ENCODE peak calls at places on chromosomes 7 and 10, in seven cellular contexts. One of them, this sample, is unnamed.

GRCh38 chr7:82360591-82361386 is 82.8 kb downstream of the CACNA2D1 start:
- DNase-seq in ovary: no peak
- DNase-seq in osteocyte: no peak
- DNase-seq in CD4-positive, alpha-beta T cell: no peak
- DNase-seq in epithelial cell of prostate: no peak
- DNase-seq in brain microvascular endothelial cell: no peak
- DNase-seq in iris pigment epithelial cell: no peak
- DNase-seq in this sample: no peak

GRCh38 chr10:119468542-119469324 is 73.8 kb downstream of the RGS10 start:
- DNase-seq in ovary: no peak
- DNase-seq in brain microvascular endothelial cell: no peak
- DNase-seq in osteocyte: no peak
- DNase-seq in CD4-positive, alpha-beta T cell: no peak
- DNase-seq in epithelial cell of prostate: no peak
- DNase-seq in iris pigment epithelial cell: no peak
- DNase-seq in this sample: no peak

GRCh38 chr10:16941865-16942264 is 124.6 kb upstream of the RSU1 start:
- DNase-seq in epithelial cell of prostate: no peak
- DNase-seq in iris pigment epithelial cell: peak
- DNase-seq in osteocyte: no peak
- DNase-seq in CD4-positive, alpha-beta T cell: no peak
- DNase-seq in brain microvascular endothelial cell: no peak
- DNase-seq in ovary: no peak
- DNase-seq in this sample: no peak

GRCh38 chr10:101047961-101048892 is 13.6 kb upstream of the KAZALD1 start:
- DNase-seq in epithelial cell of prostate: no peak
- DNase-seq in CD4-positive, alpha-beta T cell: no peak
- DNase-seq in brain microvascular endothelial cell: no peak
- DNase-seq in ovary: no peak
- DNase-seq in osteocyte: no peak
- DNase-seq in iris pigment epithelial cell: no peak
- DNase-seq in this sample: no peak

GRCh38 chr10:125868372-125868975 is 12.6 kb downstream of the DHX32 start:
- DNase-seq in ovary: no peak
- DNase-seq in CD4-positive, alpha-beta T cell: no peak
- DNase-seq in epithelial cell of prostate: peak
- DNase-seq in osteocyte: no peak
- DNase-seq in iris pigment epithelial cell: peak
- DNase-seq in brain microvascular endothelial cell: peak
- DNase-seq in this sample: peak

GRCh38 chr7:78683566-78683965 is 769.9 kb downstream of the MAGI2 start:
- DNase-seq in iris pigment epithelial cell: no peak
- DNase-seq in osteocyte: no peak
- DNase-seq in epithelial cell of prostate: no peak
- DNase-seq in brain microvascular endothelial cell: no peak
- DNase-seq in ovary: no peak
- DNase-seq in CD4-positive, alpha-beta T cell: no peak
- DNase-seq in this sample: no peak

GRCh38 chr7:39587393-39587792 is 21.2 kb downstream of the YAE1 start:
- DNase-seq in osteocyte: no peak
- DNase-seq in epithelial cell of prostate: no peak
- DNase-seq in CD4-positive, alpha-beta T cell: no peak
- DNase-seq in iris pigment epithelial cell: peak
- DNase-seq in brain microvascular endothelial cell: peak
- DNase-seq in ovary: no peak
- DNase-seq in this sample: no peak

GRCh38 chr10:26593896-26594295 is 103.6 kb upstream of the PDSS1 start:
- DNase-seq in iris pigment epithelial cell: no peak
- DNase-seq in brain microvascular endothelial cell: no peak
- DNase-seq in osteocyte: no peak
- DNase-seq in epithelial cell of prostate: no peak
- DNase-seq in CD4-positive, alpha-beta T cell: no peak
- DNase-seq in ovary: no peak
- DNase-seq in this sample: peak

GRCh38 chr7:118918556-118918955 is 694.1 kb downstream of the ANKRD7 start:
- DNase-seq in osteocyte: no peak
- DNase-seq in iris pigment epithelial cell: peak
- DNase-seq in epithelial cell of prostate: no peak
- DNase-seq in CD4-positive, alpha-beta T cell: no peak
- DNase-seq in ovary: no peak
- DNase-seq in brain microvascular endothelial cell: no peak
- DNase-seq in this sample: peak

GRCh38 chr7:150479023-150479716 is 28.7 kb downstream of the GIMAP8 start:
- DNase-seq in epithelial cell of prostate: peak
- DNase-seq in brain microvascular endothelial cell: no peak
- DNase-seq in ovary: no peak
- DNase-seq in osteocyte: no peak
- DNase-seq in CD4-positive, alpha-beta T cell: peak
- DNase-seq in iris pigment epithelial cell: no peak
- DNase-seq in this sample: no peak

GRCh38 chr10:37535459-37536246 is 321.8 kb downstream of the ZNF248 start:
- DNase-seq in CD4-positive, alpha-beta T cell: no peak
- DNase-seq in iris pigment epithelial cell: no peak
- DNase-seq in osteocyte: no peak
- DNase-seq in brain microvascular endothelial cell: peak
- DNase-seq in epithelial cell of prostate: no peak
- DNase-seq in ovary: no peak
- DNase-seq in this sample: no peak

GRCh38 chr7:124907490-124907889 is 22.1 kb downstream of the POT1 start:
- DNase-seq in osteocyte: no peak
- DNase-seq in epithelial cell of prostate: no peak
- DNase-seq in ovary: no peak
- DNase-seq in CD4-positive, alpha-beta T cell: no peak
- DNase-seq in iris pigment epithelial cell: peak
- DNase-seq in brain microvascular endothelial cell: no peak
- DNase-seq in this sample: no peak

GRCh38 chr10:2957785-2958184 is 109.6 kb upstream of the PFKP start:
- DNase-seq in CD4-positive, alpha-beta T cell: no peak
- DNase-seq in epithelial cell of prostate: no peak
- DNase-seq in ovary: no peak
- DNase-seq in brain microvascular endothelial cell: no peak
- DNase-seq in osteocyte: no peak
- DNase-seq in iris pigment epithelial cell: no peak
- DNase-seq in this sample: no peak

GRCh38 chr7:156475666-156476065 is 164.9 kb upstream of the RNF32 start:
- DNase-seq in osteocyte: peak
- DNase-seq in CD4-positive, alpha-beta T cell: no peak
- DNase-seq in epithelial cell of prostate: no peak
- DNase-seq in ovary: no peak
- DNase-seq in brain microvascular endothelial cell: peak
- DNase-seq in iris pigment epithelial cell: peak
- DNase-seq in this sample: no peak

GRCh38 chr10:78756604-78757442 is 311.9 kb upstream of the ZMIZ1 start:
- DNase-seq in osteocyte: no peak
- DNase-seq in epithelial cell of prostate: peak
- DNase-seq in ovary: peak
- DNase-seq in brain microvascular endothelial cell: peak
- DNase-seq in iris pigment epithelial cell: peak
- DNase-seq in CD4-positive, alpha-beta T cell: no peak
- DNase-seq in this sample: no peak

GRCh38 chr7:44221231-44221791 is 20.5 kb downstream of the YKT6 start:
- DNase-seq in osteocyte: no peak
- DNase-seq in ovary: peak
- DNase-seq in CD4-positive, alpha-beta T cell: no peak
- DNase-seq in iris pigment epithelial cell: no peak
- DNase-seq in epithelial cell of prostate: no peak
- DNase-seq in brain microvascular endothelial cell: no peak
- DNase-seq in this sample: peak

GRCh38 chr7:151763420-151763984 is 113.4 kb downstream of the PRKAG2 start:
- DNase-seq in CD4-positive, alpha-beta T cell: no peak
- DNase-seq in brain microvascular endothelial cell: no peak
- DNase-seq in osteocyte: no peak
- DNase-seq in iris pigment epithelial cell: no peak
- DNase-seq in ovary: no peak
- DNase-seq in epithelial cell of prostate: no peak
- DNase-seq in this sample: peak

GRCh38 chr7:927031-927671 is 27.3 kb downstream of the ADAP1 start:
- DNase-seq in ovary: peak
- DNase-seq in CD4-positive, alpha-beta T cell: no peak
- DNase-seq in brain microvascular endothelial cell: no peak
- DNase-seq in osteocyte: peak
- DNase-seq in epithelial cell of prostate: no peak
- DNase-seq in iris pigment epithelial cell: no peak
- DNase-seq in this sample: no peak

GRCh38 chr10:21172774-21173432 is 275.8 kb upstream of the NEBL start:
- DNase-seq in brain microvascular endothelial cell: no peak
- DNase-seq in osteocyte: no peak
- DNase-seq in CD4-positive, alpha-beta T cell: no peak
- DNase-seq in epithelial cell of prostate: no peak
- DNase-seq in iris pigment epithelial cell: peak
- DNase-seq in ovary: no peak
- DNase-seq in this sample: peak

GRCh38 chr10:102970497-102970896 is 52.4 kb downstream of the CNNM2 start:
- DNase-seq in iris pigment epithelial cell: no peak
- DNase-seq in CD4-positive, alpha-beta T cell: no peak
- DNase-seq in brain microvascular endothelial cell: no peak
- DNase-seq in epithelial cell of prostate: no peak
- DNase-seq in ovary: no peak
- DNase-seq in osteocyte: no peak
- DNase-seq in this sample: no peak

GRCh38 chr10:90675621-90676020 is 182.2 kb downstream of the HTR7 start:
- DNase-seq in iris pigment epithelial cell: peak
- DNase-seq in brain microvascular endothelial cell: peak
- DNase-seq in osteocyte: no peak
- DNase-seq in CD4-positive, alpha-beta T cell: no peak
- DNase-seq in epithelial cell of prostate: peak
- DNase-seq in ovary: no peak
- DNase-seq in this sample: no peak

GRCh38 chr7:20577362-20578069 is 38.0 kb upstream of the ABCB5 start:
- DNase-seq in CD4-positive, alpha-beta T cell: no peak
- DNase-seq in epithelial cell of prostate: no peak
- DNase-seq in iris pigment epithelial cell: peak
- DNase-seq in ovary: no peak
- DNase-seq in osteocyte: no peak
- DNase-seq in brain microvascular endothelial cell: no peak
- DNase-seq in this sample: no peak

GRCh38 chr10:127033116-127033515 is 127.9 kb downstream of the DOCK1 start:
- DNase-seq in ovary: no peak
- DNase-seq in iris pigment epithelial cell: no peak
- DNase-seq in epithelial cell of prostate: no peak
- DNase-seq in osteocyte: no peak
- DNase-seq in CD4-positive, alpha-beta T cell: no peak
- DNase-seq in brain microvascular endothelial cell: no peak
- DNase-seq in this sample: no peak

GRCh38 chr7:155466814-155467675 is 9.1 kb downstream of the EN2 start:
- DNase-seq in osteocyte: peak
- DNase-seq in brain microvascular endothelial cell: no peak
- DNase-seq in epithelial cell of prostate: no peak
- DNase-seq in CD4-positive, alpha-beta T cell: no peak
- DNase-seq in ovary: no peak
- DNase-seq in iris pigment epithelial cell: no peak
- DNase-seq in this sample: peak

GRCh38 chr10:88986549-88987242 is 3.9 kb upstream of the FAS start:
- DNase-seq in osteocyte: no peak
- DNase-seq in brain microvascular endothelial cell: peak
- DNase-seq in CD4-positive, alpha-beta T cell: no peak
- DNase-seq in ovary: peak
- DNase-seq in epithelial cell of prostate: no peak
- DNase-seq in iris pigment epithelial cell: no peak
- DNase-seq in this sample: peak

GRCh38 chr10:70523044-70523443 is 44.5 kb downstream of the PALD1 start:
- DNase-seq in CD4-positive, alpha-beta T cell: no peak
- DNase-seq in osteocyte: no peak
- DNase-seq in epithelial cell of prostate: no peak
- DNase-seq in brain microvascular endothelial cell: no peak
- DNase-seq in iris pigment epithelial cell: no peak
- DNase-seq in ovary: no peak
- DNase-seq in this sample: no peak

GRCh38 chr10:69653561-69653960 is 23.5 kb downstream of the FAM241B start:
- DNase-seq in CD4-positive, alpha-beta T cell: no peak
- DNase-seq in iris pigment epithelial cell: no peak
- DNase-seq in ovary: no peak
- DNase-seq in osteocyte: no peak
- DNase-seq in brain microvascular endothelial cell: no peak
- DNase-seq in epithelial cell of prostate: no peak
- DNase-seq in this sample: no peak

GRCh38 chr7:126804604-126805003 is 448.1 kb downstream of the GRM8 start:
- DNase-seq in epithelial cell of prostate: no peak
- DNase-seq in brain microvascular endothelial cell: no peak
- DNase-seq in osteocyte: no peak
- DNase-seq in ovary: no peak
- DNase-seq in CD4-positive, alpha-beta T cell: no peak
- DNase-seq in iris pigment epithelial cell: no peak
- DNase-seq in this sample: no peak

GRCh38 chr10:117946525-117947070 is 100.1 kb downstream of the RAB11FIP2 start:
- DNase-seq in epithelial cell of prostate: no peak
- DNase-seq in iris pigment epithelial cell: peak
- DNase-seq in ovary: no peak
- DNase-seq in CD4-positive, alpha-beta T cell: no peak
- DNase-seq in brain microvascular endothelial cell: no peak
- DNase-seq in osteocyte: no peak
- DNase-seq in this sample: no peak

GRCh38 chr10:57249615-57250281 is 888.7 kb upstream of the ZWINT start:
- DNase-seq in osteocyte: no peak
- DNase-seq in epithelial cell of prostate: no peak
- DNase-seq in ovary: no peak
- DNase-seq in CD4-positive, alpha-beta T cell: no peak
- DNase-seq in brain microvascular endothelial cell: no peak
- DNase-seq in iris pigment epithelial cell: no peak
- DNase-seq in this sample: no peak

GRCh38 chr7:19552576-19552975 is 156.3 kb downstream of the POLR1F start:
- DNase-seq in epithelial cell of prostate: no peak
- DNase-seq in iris pigment epithelial cell: peak
- DNase-seq in brain microvascular endothelial cell: no peak
- DNase-seq in CD4-positive, alpha-beta T cell: no peak
- DNase-seq in ovary: no peak
- DNase-seq in osteocyte: no peak
- DNase-seq in this sample: no peak

GRCh38 chr10:11150255-11150731 is 132.6 kb downstream of the CELF2 start:
- DNase-seq in CD4-positive, alpha-beta T cell: peak
- DNase-seq in ovary: no peak
- DNase-seq in osteocyte: no peak
- DNase-seq in brain microvascular endothelial cell: no peak
- DNase-seq in iris pigment epithelial cell: no peak
- DNase-seq in epithelial cell of prostate: no peak
- DNase-seq in this sample: no peak

GRCh38 chr10:91907914-91908357 is 1.4 kb downstream of the FGFBP3 start:
- DNase-seq in ovary: peak
- DNase-seq in iris pigment epithelial cell: no peak
- DNase-seq in epithelial cell of prostate: no peak
- DNase-seq in brain microvascular endothelial cell: no peak
- DNase-seq in osteocyte: no peak
- DNase-seq in CD4-positive, alpha-beta T cell: no peak
- DNase-seq in this sample: no peak

GRCh38 chr7:129958643-129959479 is 6.1 kb upstream of the UBE2H start:
- DNase-seq in epithelial cell of prostate: peak
- DNase-seq in iris pigment epithelial cell: peak
- DNase-seq in osteocyte: no peak
- DNase-seq in ovary: no peak
- DNase-seq in brain microvascular endothelial cell: peak
- DNase-seq in CD4-positive, alpha-beta T cell: no peak
- DNase-seq in this sample: peak

GRCh38 chr7:128783143-128783799 is 7.7 kb upstream of the OPN1SW start:
- DNase-seq in osteocyte: no peak
- DNase-seq in CD4-positive, alpha-beta T cell: no peak
- DNase-seq in ovary: peak
- DNase-seq in brain microvascular endothelial cell: peak
- DNase-seq in epithelial cell of prostate: no peak
- DNase-seq in iris pigment epithelial cell: peak
- DNase-seq in this sample: peak

GRCh38 chr7:142889825-142890224 is 4.3 kb upstream of the TRPV6 start:
- DNase-seq in CD4-positive, alpha-beta T cell: no peak
- DNase-seq in epithelial cell of prostate: no peak
- DNase-seq in ovary: no peak
- DNase-seq in osteocyte: peak
- DNase-seq in iris pigment epithelial cell: no peak
- DNase-seq in brain microvascular endothelial cell: no peak
- DNase-seq in this sample: no peak

GRCh38 chr10:1022413-1022812 is 3.2 kb downstream of the IDI2 start:
- DNase-seq in brain microvascular endothelial cell: no peak
- DNase-seq in epithelial cell of prostate: no peak
- DNase-seq in osteocyte: no peak
- DNase-seq in iris pigment epithelial cell: no peak
- DNase-seq in CD4-positive, alpha-beta T cell: no peak
- DNase-seq in ovary: no peak
- DNase-seq in this sample: no peak

GRCh38 chr7:47100815-47101435 is 481.0 kb downstream of the TNS3 start:
- DNase-seq in ovary: no peak
- DNase-seq in iris pigment epithelial cell: peak
- DNase-seq in epithelial cell of prostate: peak
- DNase-seq in CD4-positive, alpha-beta T cell: no peak
- DNase-seq in brain microvascular endothelial cell: peak
- DNase-seq in osteocyte: no peak
- DNase-seq in this sample: peak